ENCODE peak calls at places on chromosomes 12 and 14, in nine cellular contexts. A is IMR-90, W is transverse colon, Y is endothelial cell of umbilical vein, J is lower leg skin, P is adrenal gland, O is heart left ventricle, C is tibial nerve, T is A549. B is an unnamed sample.

GRCh38 chr12:76785407-76785806 is 21.5 kb downstream of the ZDHHC17 start:
- DNase-seq in A (no peak), W (no peak), Y (no peak), J (no peak), P (no peak), O (no peak), C (no peak), T (no peak), B (no peak)

GRCh38 chr14:68936980-68937379 is 42.1 kb downstream of the ACTN1 start:
- DNase-seq in A (no peak), W (no peak), Y (no peak), J (no peak), P (no peak), O (no peak), C (no peak), T (no peak), B (no peak)

GRCh38 chr12:105562727-105563072 is 232.2 kb downstream of the C12orf75 start:
- DNase-seq in A (no peak), W (peak), Y (no peak), J (peak), P (no peak), O (no peak), C (no peak), T (peak), B (peak)

GRCh38 chr14:104802120-104802912 is 1.4 kb downstream of the ZBTB42 start:
- DNase-seq in A (no peak), W (no peak), Y (no peak), J (no peak), P (no peak), O (peak), C (no peak), T (no peak), B (no peak)

GRCh38 chr12:100058482-100059029 is 73.8 kb upstream of the ANKS1B start:
- DNase-seq in A (peak), W (no peak), Y (peak), J (no peak), P (no peak), O (no peak), C (no peak), T (peak), B (peak)

GRCh38 chr12:125142601-125143000 is 77.4 kb downstream of the AACS start:
- DNase-seq in A (no peak), W (no peak), Y (no peak), J (peak), P (no peak), O (no peak), C (no peak), T (no peak), B (no peak)

GRCh38 chr12:120249266-120249874 is 16.2 kb downstream of the PXN start:
- DNase-seq in A (no peak), W (no peak), Y (peak), J (no peak), P (peak), O (no peak), C (no peak), T (no peak), B (no peak)

GRCh38 chr12:23950775-23951391 is 1.4 kb upstream of the SOX5 start:
- DNase-seq in A (peak), W (no peak), Y (peak), J (no peak), P (no peak), O (peak), C (peak), T (no peak), B (no peak)

GRCh38 chr14:39430762-39431415 is 1.3 kb downstream of the FBXO33 start:
- DNase-seq in A (peak), W (no peak), Y (peak), J (no peak), P (no peak), O (no peak), C (no peak), T (peak), B (no peak)

GRCh38 chr14:99731536-99732435 is 47.7 kb downstream of the CYP46A1 start:
- DNase-seq in A (no peak), W (peak), Y (no peak), J (peak), P (peak), O (peak), C (no peak), T (no peak), B (no peak)

GRCh38 chr12:75814856-75815754 is 216.5 kb downstream of the PHLDA1 start:
- DNase-seq in A (peak), W (no peak), Y (peak), J (no peak), P (peak), O (no peak), C (peak), T (peak), B (peak)

GRCh38 chr12:47085815-47086252 is 6.1 kb upstream of the AMIGO2 start:
- DNase-seq in A (peak), W (peak), Y (peak), J (no peak), P (no peak), O (no peak), C (no peak), T (peak), B (no peak)

GRCh38 chr14:63524537-63525155 is 18.5 kb downstream of the PPP2R5E start:
- DNase-seq in A (no peak), W (peak), Y (no peak), J (peak), P (no peak), O (no peak), C (no peak), T (no peak), B (no peak)

GRCh38 chr14:93104961-93105360 is 10.8 kb downstream of the ITPK1 start:
- DNase-seq in A (no peak), W (no peak), Y (no peak), J (no peak), P (no peak), O (no peak), C (no peak), T (no peak), B (no peak)

GRCh38 chr12:98754095-98754494 is 109.0 kb downstream of the APAF1 start:
- DNase-seq in A (peak), W (no peak), Y (no peak), J (no peak), P (no peak), O (no peak), C (no peak), T (peak), B (peak)

GRCh38 chr14:66884149-66884548 is 305.1 kb upstream of the GARIN2 start:
- DNase-seq in A (no peak), W (no peak), Y (no peak), J (no peak), P (no peak), O (no peak), C (no peak), T (no peak), B (no peak)

GRCh38 chr12:51820721-51821422 is 27.6 kb downstream of the FIGNL2 start:
- DNase-seq in A (peak), W (peak), Y (no peak), J (no peak), P (no peak), O (peak), C (no peak), T (peak), B (no peak)

GRCh38 chr14:51792819-51793218 is 67.6 kb upstream of the GNG2 start:
- DNase-seq in A (peak), W (no peak), Y (no peak), J (no peak), P (no peak), O (no peak), C (no peak), T (no peak), B (no peak)

GRCh38 chr12:117485984-117486839 is 124.8 kb upstream of the NOS1 start:
- DNase-seq in A (no peak), W (no peak), Y (no peak), J (no peak), P (no peak), O (no peak), C (no peak), T (peak), B (no peak)

GRCh38 chr14:30610719-30611388 is 11.3 kb upstream of the SCFD1 start:
- DNase-seq in A (peak), W (peak), Y (peak), J (peak), P (peak), O (no peak), C (peak), T (peak), B (no peak)

GRCh38 chr14:95059126-95059525 is 98.2 kb downstream of the DICER1 start:
- DNase-seq in A (no peak), W (no peak), Y (no peak), J (no peak), P (no peak), O (no peak), C (no peak), T (no peak), B (no peak)

GRCh38 chr12:124448955-124449622 is 118.3 kb downstream of the NCOR2 start:
- DNase-seq in A (no peak), W (no peak), Y (no peak), J (no peak), P (no peak), O (no peak), C (no peak), T (no peak), B (no peak)

GRCh38 chr12:46269429-46270241 is 792 bp upstream of the SLC38A1 start:
- DNase-seq in A (no peak), W (peak), Y (no peak), J (peak), P (no peak), O (no peak), C (no peak), T (no peak), B (no peak)

GRCh38 chr14:33412450-33412849 is 473.8 kb downstream of the NPAS3 start:
- DNase-seq in A (no peak), W (no peak), Y (peak), J (no peak), P (no peak), O (no peak), C (no peak), T (no peak), B (no peak)

GRCh38 chr14:85731198-85731597 is 201.3 kb downstream of the FLRT2 start:
- DNase-seq in A (peak), W (no peak), Y (no peak), J (no peak), P (no peak), O (no peak), C (peak), T (no peak), B (no peak)

GRCh38 chr14:34781242-34781641 is 66.8 kb upstream of the CFL2 start:
- DNase-seq in A (peak), W (no peak), Y (peak), J (no peak), P (no peak), O (no peak), C (no peak), T (no peak), B (peak)

GRCh38 chr14:67572608-67573007 is 27.5 kb downstream of the PIGH start:
- DNase-seq in A (no peak), W (no peak), Y (no peak), J (no peak), P (no peak), O (no peak), C (no peak), T (no peak), B (no peak)

GRCh38 chr12:130008241-130008640 is 104.4 kb upstream of the TMEM132D start:
- DNase-seq in A (no peak), W (no peak), Y (no peak), J (no peak), P (no peak), O (no peak), C (no peak), T (no peak), B (no peak)

GRCh38 chr14:105605501-105606304 is 79.3 kb downstream of the TMEM121 start:
- DNase-seq in A (no peak), W (no peak), Y (no peak), J (peak), P (no peak), O (peak), C (no peak), T (no peak), B (no peak)

GRCh38 chr12:52239767-52240166 is 6.7 kb downstream of the KRT7 start:
- DNase-seq in A (no peak), W (no peak), Y (no peak), J (peak), P (no peak), O (peak), C (no peak), T (peak), B (no peak)

GRCh38 chr14:103091041-103091882 is 3.3 kb upstream of the EXOC3L4 start:
- DNase-seq in A (peak), W (peak), Y (no peak), J (no peak), P (peak), O (peak), C (no peak), T (no peak), B (peak)

GRCh38 chr12:29427964-29428363 is 47.0 kb upstream of the ERGIC2 start:
- DNase-seq in A (no peak), W (no peak), Y (no peak), J (no peak), P (no peak), O (no peak), C (no peak), T (peak), B (no peak)

GRCh38 chr14:61308198-61308597 is 13.2 kb upstream of the PRKCH start:
- DNase-seq in A (no peak), W (no peak), Y (peak), J (no peak), P (no peak), O (no peak), C (no peak), T (no peak), B (no peak)

GRCh38 chr12:65867428-65867827 is 43.1 kb downstream of the HMGA2 start:
- DNase-seq in A (peak), W (no peak), Y (peak), J (no peak), P (no peak), O (no peak), C (no peak), T (no peak), B (no peak)

GRCh38 chr12:113120670-113121370 is 14.7 kb downstream of the RASAL1 start:
- DNase-seq in A (no peak), W (no peak), Y (no peak), J (no peak), P (no peak), O (no peak), C (no peak), T (peak), B (no peak)

GRCh38 chr12:2147335-2147734 is 94.5 kb downstream of the CACNA1C start:
- DNase-seq in A (no peak), W (no peak), Y (no peak), J (no peak), P (no peak), O (no peak), C (no peak), T (no peak), B (no peak)

GRCh38 chr14:68877993-68878575 is 85.2 kb upstream of the ZFP36L1 start:
- DNase-seq in A (no peak), W (no peak), Y (no peak), J (no peak), P (peak), O (no peak), C (no peak), T (no peak), B (no peak)

GRCh38 chr12:64451687-64452558 is at the start of gene TBK1:
- DNase-seq in A (peak), W (peak), Y (peak), J (peak), P (peak), O (peak), C (peak), T (peak), B (peak)

GRCh38 chr12:64450057-64450640 is 1.8 kb upstream of the TBK1 start:
- DNase-seq in A (no peak), W (no peak), Y (no peak), J (no peak), P (no peak), O (no peak), C (no peak), T (no peak), B (no peak)

GRCh38 chr12:64450711-64451486 is 1.0 kb upstream of the TBK1 start:
- DNase-seq in A (peak), W (no peak), Y (peak), J (no peak), P (no peak), O (no peak), C (no peak), T (no peak), B (no peak)

GRCh38 chr12:64456119-64456518 is 4.2 kb downstream of the TBK1 start:
- DNase-seq in A (no peak), W (no peak), Y (no peak), J (no peak), P (no peak), O (no peak), C (no peak), T (no peak), B (no peak)

DNA sequence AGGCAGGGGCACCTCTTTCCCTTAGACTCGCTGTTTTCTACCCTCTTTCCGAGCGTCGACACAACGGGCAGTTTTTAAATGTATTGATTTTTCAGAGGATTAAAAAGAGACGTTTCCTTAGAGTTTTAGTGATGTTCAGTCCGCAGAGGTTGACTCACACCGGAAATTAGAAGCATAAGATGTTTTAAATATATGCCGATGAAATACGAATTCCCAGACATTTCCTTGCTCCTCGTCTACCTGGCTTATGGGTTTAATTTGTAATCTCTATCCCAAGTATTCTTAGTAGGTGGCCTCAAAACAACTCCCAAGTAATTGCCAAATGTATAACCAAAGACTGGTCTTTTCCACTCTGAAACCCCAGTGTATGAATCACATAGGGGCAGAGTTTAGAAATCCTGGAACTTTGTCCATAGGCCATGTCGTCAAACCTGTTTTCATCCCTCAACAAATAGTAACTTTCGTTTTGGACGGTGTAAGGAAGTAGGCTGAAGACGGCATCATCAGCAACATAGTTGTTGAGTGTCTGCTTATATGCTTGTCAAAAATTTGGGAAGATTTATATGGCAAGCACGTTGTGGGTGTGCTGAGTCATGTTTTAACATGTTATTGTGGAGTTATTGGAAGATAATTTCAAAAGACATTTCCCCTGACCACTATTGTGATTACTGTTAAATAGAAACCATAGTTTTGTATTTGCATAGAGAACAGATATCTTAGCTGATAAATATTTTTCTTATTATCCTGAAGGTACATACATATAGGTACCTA is 824 bp downstream of the TBK1 start:
- DNase-seq in A (peak), W (peak), Y (peak), J (no peak), P (no peak), O (no peak), C (peak), T (peak), B (peak)
- TF ChIP-seq POLR2A in A (peak), W (no peak), Y (no peak), J (no peak), P (peak), O (no peak), C (no peak), T (no peak), B (no peak)

GRCh38 chr12:4621511-4621910 is 27.3 kb downstream of the AKAP3 start:
- DNase-seq in A (no peak), W (no peak), Y (no peak), J (no peak), P (no peak), O (no peak), C (no peak), T (no peak), B (no peak)

GRCh38 chr12:4610481-4610880 is 38.4 kb downstream of the AKAP3 start:
- DNase-seq in A (no peak), W (no peak), Y (no peak), J (no peak), P (no peak), O (no peak), C (no peak), T (no peak), B (no peak)

DNA sequence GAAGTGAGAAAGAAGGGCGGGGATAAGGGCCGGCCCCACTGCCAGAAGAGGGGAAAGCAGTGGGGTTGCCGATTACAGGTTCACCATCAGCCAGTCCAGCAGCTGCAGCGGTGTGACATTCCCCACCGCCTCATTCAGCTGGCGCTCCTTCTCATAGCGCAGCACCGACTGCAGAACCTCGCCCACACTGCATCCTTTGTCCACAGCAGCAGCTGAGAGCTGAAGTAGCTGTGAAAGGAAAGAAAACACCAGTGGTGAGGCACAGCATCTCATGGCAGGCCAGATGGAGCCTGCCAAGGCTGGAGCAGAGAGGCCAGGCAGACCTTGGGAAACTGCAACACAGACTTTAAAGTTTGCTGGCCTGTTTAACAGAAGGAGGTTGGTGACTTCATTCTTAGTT is 33.2 kb downstream of the AKAP3 start:
- DNase-seq in A (no peak), W (no peak), Y (no peak), J (no peak), P (no peak), O (no peak), C (no peak), T (no peak), B (no peak)
- TF ChIP-seq POLR2A in A (no peak), W (no peak), Y (no peak), J (no peak), P (no peak), O (no peak), C (no peak), T (no peak), B (no peak)

GRCh38 chr12:53251477-53252348 is 16.4 kb upstream of the ESPL1 start:
- DNase-seq in A (peak), W (peak), Y (peak), J (peak), P (peak), O (peak), C (peak), T (peak), B (peak)

GRCh38 chr12:53255993-53256392 is 12.1 kb upstream of the ESPL1 start:
- DNase-seq in A (no peak), W (no peak), Y (no peak), J (no peak), P (no peak), O (no peak), C (no peak), T (no peak), B (no peak)

GRCh38 chr12:53254816-53255545 is 13.1 kb upstream of the ESPL1 start:
- DNase-seq in A (no peak), W (no peak), Y (no peak), J (no peak), P (no peak), O (no peak), C (no peak), T (no peak), B (no peak)

GRCh38 chr12:53253298-53253697 is 14.8 kb upstream of the ESPL1 start:
- DNase-seq in A (no peak), W (no peak), Y (no peak), J (no peak), P (no peak), O (no peak), C (no peak), T (no peak), B (no peak)

GRCh38 chr12:53252349-53252916 is 15.7 kb upstream of the ESPL1 start:
- DNase-seq in A (no peak), W (peak), Y (no peak), J (peak), P (peak), O (no peak), C (no peak), T (no peak), B (no peak)
- TF ChIP-seq POLR2A in A (no peak), W (no peak), Y (no peak), J (no peak), P (no peak), O (no peak), C (no peak), T (no peak), B (no peak)

DNA sequence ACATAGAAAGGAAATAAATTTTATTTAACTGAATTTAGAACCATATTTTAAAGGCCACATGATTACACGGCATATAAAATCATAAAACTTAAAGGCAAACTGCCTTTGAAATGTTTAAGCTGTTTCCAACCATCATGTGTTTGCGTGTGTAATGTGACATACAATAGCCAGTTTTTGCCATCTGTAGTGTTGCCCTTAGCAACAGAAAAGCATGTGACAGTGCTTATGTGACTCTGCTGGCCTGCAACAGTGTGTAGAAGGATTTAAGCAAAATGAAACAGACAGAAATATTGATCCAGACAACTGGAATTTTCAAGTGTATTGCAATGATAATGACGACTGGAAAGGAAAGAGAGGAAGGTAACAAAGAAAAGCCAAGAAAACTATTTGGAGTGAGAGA is 49.5 kb downstream of the TSPAN19 start:
- DNase-seq in A (peak), W (no peak), Y (no peak), J (no peak), P (no peak), O (no peak), C (no peak), T (no peak), B (no peak)
- TF ChIP-seq POLR2A in A (no peak), W (no peak), Y (no peak), J (no peak), P (no peak), O (no peak), C (no peak), T (no peak), B (no peak)

B was measured in H54.